ENCODE peak calls at places on chromosome 1, in ten cellular contexts. One of them, this sample, is unnamed.

GRCh38 chr1:71561729-71562128 is 480.9 kb upstream of the ZRANB2 start:
- DNase-seq in right lobe of liver: no peak
- DNase-seq in A673: peak; percentile 61
- DNase-seq in lower lobe of right lung: no peak
- DNase-seq in CD8-positive, alpha-beta T cell: no peak
- DNase-seq in ovary: no peak
- DNase-seq in IMR-90: peak; percentile 87
- DNase-seq in pancreas: no peak
- DNase-seq in PC-3: peak; percentile 69
- DNase-seq in neuronal stem cell: no peak
- DNase-seq in this sample: no peak

GRCh38 chr1:203593143-203593542 is 33.5 kb upstream of the ATP2B4 start:
- DNase-seq in CD8-positive, alpha-beta T cell: no peak
- DNase-seq in right lobe of liver: no peak
- DNase-seq in PC-3: no peak
- DNase-seq in A673: no peak
- DNase-seq in neuronal stem cell: no peak
- DNase-seq in ovary: no peak
- DNase-seq in pancreas: no peak
- DNase-seq in lower lobe of right lung: no peak
- DNase-seq in IMR-90: no peak
- DNase-seq in this sample: no peak

GRCh38 chr1:203570805-203571204 is 55.8 kb upstream of the ATP2B4 start:
- DNase-seq in pancreas: no peak
- DNase-seq in lower lobe of right lung: no peak
- DNase-seq in neuronal stem cell: no peak
- DNase-seq in A673: no peak
- DNase-seq in right lobe of liver: no peak
- DNase-seq in IMR-90: no peak
- DNase-seq in ovary: no peak
- DNase-seq in PC-3: no peak
- DNase-seq in CD8-positive, alpha-beta T cell: no peak
- DNase-seq in this sample: no peak

GRCh38 chr1:185044981-185045792 is at the start of gene RNF2:
- DNase-seq in lower lobe of right lung: peak; percentile 89
- DNase-seq in PC-3: peak; percentile 67
- DNase-seq in pancreas: peak; percentile 79
- DNase-seq in CD8-positive, alpha-beta T cell: peak; percentile 80
- DNase-seq in A673: peak; percentile 95
- DNase-seq in ovary: peak; percentile 83
- DNase-seq in neuronal stem cell: peak; percentile 81
- DNase-seq in right lobe of liver: peak; percentile 88
- DNase-seq in IMR-90: peak; percentile 71
- DNase-seq in this sample: peak; percentile 90

GRCh38 chr1:39609618-39610331 is 29.7 kb downstream of the HEYL start:
- DNase-seq in neuronal stem cell: peak; percentile 67
- DNase-seq in lower lobe of right lung: peak; percentile 78
- DNase-seq in CD8-positive, alpha-beta T cell: peak; percentile 79
- DNase-seq in pancreas: peak; percentile 67
- DNase-seq in PC-3: peak; percentile 34
- DNase-seq in IMR-90: no peak
- DNase-seq in ovary: peak; percentile 46
- DNase-seq in A673: peak; percentile 69
- DNase-seq in right lobe of liver: peak; percentile 76
- DNase-seq in this sample: peak; percentile 34

GRCh38 chr1:234779160-234779538 is 169.2 kb upstream of the IRF2BP2 start:
- DNase-seq in right lobe of liver: no peak
- DNase-seq in A673: peak; percentile 8
- DNase-seq in IMR-90: no peak
- DNase-seq in pancreas: no peak
- DNase-seq in CD8-positive, alpha-beta T cell: no peak
- DNase-seq in neuronal stem cell: no peak
- DNase-seq in ovary: no peak
- DNase-seq in PC-3: no peak
- DNase-seq in lower lobe of right lung: no peak
- DNase-seq in this sample: no peak

GRCh38 chr1:3697810-3698209 is 45.5 kb downstream of the TP73 start:
- DNase-seq in ovary: no peak
- DNase-seq in neuronal stem cell: no peak
- DNase-seq in PC-3: no peak
- DNase-seq in CD8-positive, alpha-beta T cell: no peak
- DNase-seq in lower lobe of right lung: no peak
- DNase-seq in pancreas: no peak
- DNase-seq in A673: no peak
- DNase-seq in IMR-90: no peak
- DNase-seq in right lobe of liver: no peak
- DNase-seq in this sample: no peak

GRCh38 chr1:177800386-177801058 is 169.3 kb downstream of the SEC16B start:
- DNase-seq in pancreas: no peak
- DNase-seq in PC-3: peak; percentile 32
- DNase-seq in IMR-90: peak; percentile 35
- DNase-seq in A673: no peak
- DNase-seq in CD8-positive, alpha-beta T cell: no peak
- DNase-seq in right lobe of liver: no peak
- DNase-seq in neuronal stem cell: no peak
- DNase-seq in lower lobe of right lung: no peak
- DNase-seq in ovary: no peak
- DNase-seq in this sample: no peak

GRCh38 chr1:177753655-177754054 is 216.2 kb downstream of the SEC16B start:
- DNase-seq in PC-3: no peak
- DNase-seq in CD8-positive, alpha-beta T cell: no peak
- DNase-seq in IMR-90: no peak
- DNase-seq in neuronal stem cell: no peak
- DNase-seq in lower lobe of right lung: no peak
- DNase-seq in right lobe of liver: no peak
- DNase-seq in pancreas: no peak
- DNase-seq in ovary: no peak
- DNase-seq in A673: peak; percentile 86
- DNase-seq in this sample: no peak

GRCh38 chr1:43822040-43822439 is 111.6 kb upstream of the ARTN start:
- DNase-seq in lower lobe of right lung: no peak
- DNase-seq in IMR-90: peak; percentile 93
- DNase-seq in A673: peak; percentile 58
- DNase-seq in ovary: no peak
- DNase-seq in pancreas: no peak
- DNase-seq in neuronal stem cell: no peak
- DNase-seq in PC-3: peak; percentile 95
- DNase-seq in CD8-positive, alpha-beta T cell: no peak
- DNase-seq in right lobe of liver: no peak
- DNase-seq in this sample: peak; percentile 75

GRCh38 chr1:22387888-22388564 is 63.6 kb upstream of the ZBTB40 start:
- DNase-seq in neuronal stem cell: no peak
- DNase-seq in right lobe of liver: no peak
- DNase-seq in IMR-90: no peak
- DNase-seq in A673: no peak
- DNase-seq in lower lobe of right lung: no peak
- DNase-seq in pancreas: no peak
- DNase-seq in CD8-positive, alpha-beta T cell: no peak
- DNase-seq in PC-3: peak; percentile 30
- DNase-seq in ovary: no peak
- DNase-seq in this sample: peak; percentile 31

GRCh38 chr1:235998812-235999211 is 66.1 kb downstream of the NID1 start:
- DNase-seq in right lobe of liver: no peak
- DNase-seq in CD8-positive, alpha-beta T cell: peak; percentile 56
- DNase-seq in neuronal stem cell: no peak
- DNase-seq in lower lobe of right lung: no peak
- DNase-seq in pancreas: no peak
- DNase-seq in ovary: no peak
- DNase-seq in IMR-90: no peak
- DNase-seq in PC-3: peak; percentile 8
- DNase-seq in A673: no peak
- DNase-seq in this sample: no peak

DNA sequence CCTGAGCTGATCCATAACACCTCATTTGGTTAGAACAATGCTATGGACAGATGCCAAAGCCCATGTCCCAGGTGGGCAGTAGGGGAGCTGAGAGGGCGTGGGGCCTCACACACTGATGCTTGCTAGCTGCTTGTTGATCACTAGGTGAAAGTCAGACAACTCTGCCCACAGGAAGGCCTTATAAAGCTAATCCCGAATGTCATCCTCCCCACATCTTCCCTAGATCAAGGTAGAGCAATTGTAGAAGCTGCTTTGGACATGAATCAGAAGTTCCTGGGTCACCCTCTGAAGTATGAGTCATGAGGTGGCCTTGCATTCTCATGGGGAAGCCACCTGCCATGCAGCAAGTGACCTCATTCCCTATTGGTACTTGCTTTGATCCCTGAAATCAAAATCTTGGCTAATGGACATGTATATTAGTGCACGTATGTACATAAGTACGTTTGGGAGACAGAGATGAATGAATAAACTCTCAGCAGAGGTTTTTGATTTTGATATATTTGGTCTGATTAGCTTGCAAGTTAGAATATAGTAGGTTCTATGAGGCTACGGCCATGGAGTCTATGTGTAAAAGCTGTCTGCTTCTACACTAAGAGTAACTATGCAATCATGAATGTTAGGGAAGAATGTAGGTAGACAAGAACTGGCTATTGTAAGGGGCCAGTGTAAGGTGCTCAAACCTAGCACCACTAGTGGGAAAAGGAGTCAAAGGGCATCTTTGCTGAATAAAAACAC is 52.7 kb downstream of the ABCA4 start:
- DNase-seq in right lobe of liver: no peak
- DNase-seq in ovary: no peak
- DNase-seq in neuronal stem cell: no peak
- DNase-seq in IMR-90: peak; percentile 76
- DNase-seq in A673: no peak
- DNase-seq in pancreas: peak; percentile 57
- DNase-seq in CD8-positive, alpha-beta T cell: no peak
- DNase-seq in PC-3: peak; percentile 95
- DNase-seq in lower lobe of right lung: no peak
- DNase-seq in this sample: no peak
- H3K4me3 ChIP-seq in right lobe of liver: no peak overlapping the region
- H3K4me3 ChIP-seq in ovary: no peak overlapping the region
- H3K4me3 ChIP-seq in neuronal stem cell: no peak overlapping the region
- H3K4me3 ChIP-seq in IMR-90: no peak overlapping the region
- H3K4me3 ChIP-seq in A673: no peak overlapping the region
- H3K4me3 ChIP-seq in pancreas: no peak overlapping the region
- H3K4me3 ChIP-seq in CD8-positive, alpha-beta T cell: no peak overlapping the region
- H3K4me3 ChIP-seq in PC-3: no peak overlapping the region
- H3K4me3 ChIP-seq in lower lobe of right lung: no peak overlapping the region
- H3K4me3 ChIP-seq in this sample: no peak overlapping the region

GRCh38 chr1:205615789-205616188 is 16.0 kb downstream of the ELK4 start:
- DNase-seq in pancreas: no peak
- DNase-seq in CD8-positive, alpha-beta T cell: no peak
- DNase-seq in PC-3: no peak
- DNase-seq in ovary: no peak
- DNase-seq in right lobe of liver: no peak
- DNase-seq in A673: no peak
- DNase-seq in IMR-90: no peak
- DNase-seq in neuronal stem cell: no peak
- DNase-seq in lower lobe of right lung: no peak
- DNase-seq in this sample: no peak
- H3K36me3 ChIP-seq in pancreas: peaks cover 4% of the 10 kb centered on the region
- H3K36me3 ChIP-seq in CD8-positive, alpha-beta T cell: peaks cover 37% of the 10 kb centered on the region
- H3K36me3 ChIP-seq in PC-3: peaks cover 63% of the 10 kb centered on the region
- H3K36me3 ChIP-seq in ovary: no peaks in the 10 kb centered on the region
- H3K36me3 ChIP-seq in right lobe of liver: no peaks in the 10 kb centered on the region
- H3K36me3 ChIP-seq in A673: peaks cover 59% of the 10 kb centered on the region
- H3K36me3 ChIP-seq in IMR-90: peaks cover 31% of the 10 kb centered on the region
- H3K36me3 ChIP-seq in neuronal stem cell: peaks cover 97% of the 10 kb centered on the region
- H3K36me3 ChIP-seq in lower lobe of right lung: peaks cover 87% of the 10 kb centered on the region
- H3K36me3 ChIP-seq in this sample: peaks cover 73% of the 10 kb centered on the region

GRCh38 chr1:7296968-7297367 is 474.1 kb upstream of the VAMP3 start:
- DNase-seq in right lobe of liver: no peak
- DNase-seq in PC-3: no peak
- DNase-seq in IMR-90: no peak
- DNase-seq in pancreas: no peak
- DNase-seq in neuronal stem cell: no peak
- DNase-seq in ovary: no peak
- DNase-seq in CD8-positive, alpha-beta T cell: no peak
- DNase-seq in A673: no peak
- DNase-seq in lower lobe of right lung: no peak
- DNase-seq in this sample: no peak

GRCh38 chr1:7299994-7300393 is 471.1 kb upstream of the VAMP3 start:
- DNase-seq in CD8-positive, alpha-beta T cell: no peak
- DNase-seq in ovary: no peak
- DNase-seq in neuronal stem cell: no peak
- DNase-seq in PC-3: peak; percentile 47
- DNase-seq in IMR-90: peak; percentile 96
- DNase-seq in right lobe of liver: no peak
- DNase-seq in lower lobe of right lung: no peak
- DNase-seq in A673: no peak
- DNase-seq in pancreas: no peak
- DNase-seq in this sample: peak; percentile 94

GRCh38 chr1:7298145-7298544 is 473.0 kb upstream of the VAMP3 start:
- DNase-seq in ovary: no peak
- DNase-seq in neuronal stem cell: no peak
- DNase-seq in A673: peak; percentile 93
- DNase-seq in right lobe of liver: no peak
- DNase-seq in IMR-90: no peak
- DNase-seq in pancreas: no peak
- DNase-seq in CD8-positive, alpha-beta T cell: no peak
- DNase-seq in lower lobe of right lung: no peak
- DNase-seq in PC-3: no peak
- DNase-seq in this sample: no peak

GRCh38 chr1:7299329-7299799 is 471.7 kb upstream of the VAMP3 start:
- DNase-seq in pancreas: peak; percentile 38
- DNase-seq in A673: peak; percentile 94
- DNase-seq in neuronal stem cell: no peak
- DNase-seq in right lobe of liver: no peak
- DNase-seq in PC-3: peak; percentile 82
- DNase-seq in lower lobe of right lung: no peak
- DNase-seq in CD8-positive, alpha-beta T cell: no peak
- DNase-seq in ovary: peak; percentile 76
- DNase-seq in IMR-90: peak; percentile 100
- DNase-seq in this sample: peak; percentile 90

DNA sequence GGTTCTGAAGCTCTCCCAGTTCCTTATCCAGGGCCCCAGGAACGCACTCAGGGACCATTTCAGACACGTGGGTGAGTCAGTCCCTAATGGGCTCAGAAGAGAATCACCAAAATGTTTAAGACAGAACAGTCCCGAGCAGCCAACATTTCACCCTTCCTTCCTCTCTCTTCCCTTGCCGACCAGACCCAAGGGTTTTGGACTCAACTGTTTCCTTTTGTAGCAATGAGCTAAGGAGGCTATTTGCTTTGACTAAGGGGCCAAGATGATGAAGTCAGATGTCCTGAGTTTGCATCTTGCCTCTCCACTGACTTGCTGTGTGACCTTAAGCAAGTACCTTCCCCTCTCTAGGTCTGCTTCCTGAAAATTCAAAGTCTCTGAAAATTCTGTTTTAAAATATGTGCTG is 472.3 kb upstream of the VAMP3 start:
- DNase-seq in pancreas: no peak
- DNase-seq in ovary: no peak
- DNase-seq in right lobe of liver: no peak
- DNase-seq in PC-3: peak; percentile 7
- DNase-seq in CD8-positive, alpha-beta T cell: no peak
- DNase-seq in neuronal stem cell: no peak
- DNase-seq in IMR-90: peak; percentile 82
- DNase-seq in lower lobe of right lung: no peak
- DNase-seq in A673: peak; percentile 60
- DNase-seq in this sample: no peak
- H3K4me3 ChIP-seq in pancreas: no peak overlapping the region
- H3K4me3 ChIP-seq in ovary: no peak overlapping the region
- H3K4me3 ChIP-seq in right lobe of liver: no peak overlapping the region
- H3K4me3 ChIP-seq in PC-3: no peak overlapping the region
- H3K4me3 ChIP-seq in CD8-positive, alpha-beta T cell: no peak overlapping the region
- H3K4me3 ChIP-seq in neuronal stem cell: no peak overlapping the region
- H3K4me3 ChIP-seq in IMR-90: no peak overlapping the region
- H3K4me3 ChIP-seq in lower lobe of right lung: no peak overlapping the region
- H3K4me3 ChIP-seq in A673: no peak overlapping the region
- H3K4me3 ChIP-seq in this sample: no peak overlapping the region

GRCh38 chr1:155913969-155914757 is 3.0 kb upstream of the RIT1 start:
- DNase-seq in pancreas: no peak
- DNase-seq in right lobe of liver: no peak
- DNase-seq in PC-3: no peak
- DNase-seq in neuronal stem cell: no peak
- DNase-seq in CD8-positive, alpha-beta T cell: no peak
- DNase-seq in IMR-90: peak; percentile 89
- DNase-seq in lower lobe of right lung: no peak
- DNase-seq in A673: no peak
- DNase-seq in ovary: no peak
- DNase-seq in this sample: no peak
- H3K36me3 ChIP-seq in pancreas: peaks cover 19% of the 10 kb centered on the region
- H3K36me3 ChIP-seq in right lobe of liver: peaks cover 14% of the 10 kb centered on the region
- H3K36me3 ChIP-seq in PC-3: peaks cover 63% of the 10 kb centered on the region
- H3K36me3 ChIP-seq in neuronal stem cell: peaks cover 87% of the 10 kb centered on the region
- H3K36me3 ChIP-seq in CD8-positive, alpha-beta T cell: peaks cover 43% of the 10 kb centered on the region
- H3K36me3 ChIP-seq in IMR-90: peaks cover 44% of the 10 kb centered on the region
- H3K36me3 ChIP-seq in lower lobe of right lung: peaks cover 77% of the 10 kb centered on the region
- H3K36me3 ChIP-seq in A673: peaks cover 79% of the 10 kb centered on the region
- H3K36me3 ChIP-seq in ovary: no peaks in the 10 kb centered on the region
- H3K36me3 ChIP-seq in this sample: peaks cover 89% of the 10 kb centered on the region